ENCODE peak calls at places on chromosomes 13 and 19, in four cellular contexts. S, X, R and K are unnamed samples.

GRCh38 chr13:73168993-73169401 is 110.2 kb downstream of the KLF5 start:
- DNase-seq in X (no peak), R (no peak), S (no peak), K (no peak)

GRCh38 chr13:47175172-47175806 is 278.4 kb upstream of the HTR2A start:
- DNase-seq in R (no peak), X (no peak), S (peak), K (no peak)

GRCh38 chr13:28273919-28274318 is 135.6 kb downstream of the PAN3 start:
- DNase-seq in S (no peak), X (no peak), R (peak), K (no peak)

GRCh38 chr19:50679177-50680125 is 30.2 kb downstream of the C19orf81 start:
- DNase-seq in X (peak), S (peak), R (no peak), K (no peak)

GRCh38 chr13:100089633-100090032 is 740 bp downstream of the PCCA start:
- DNase-seq in X (no peak), S (no peak), R (no peak), K (no peak)

GRCh38 chr19:33064778-33065550 is at the start of gene RHPN2:
- DNase-seq in S (peak), R (no peak), X (peak), K (no peak)

GRCh38 chr13:80881495-80882482 is 540.9 kb upstream of the SPRY2 start:
- DNase-seq in X (no peak), S (peak), R (no peak), K (no peak)

GRCh38 chr19:19385900-19386339 is 19.6 kb upstream of the GATAD2A start:
- DNase-seq in R (no peak), X (peak), S (no peak), K (no peak)

GRCh38 chr13:20160346-20161274 is at the start of gene GJA3:
- DNase-seq in S (peak), X (peak), R (no peak), K (no peak)

GRCh38 chr13:89066868-89067466 is 1395.8 kb downstream of the SLITRK5 start:
- DNase-seq in S (no peak), X (no peak), R (peak), K (peak)

GRCh38 chr19:13766095-13766481 is 1.8 kb downstream of the MRI1 start:
- DNase-seq in R (no peak), X (no peak), S (no peak), K (no peak)

GRCh38 chr19:38852231-38853044 is 2.7 kb upstream of the HNRNPL start:
- DNase-seq in X (peak), R (no peak), S (peak), K (no peak)

GRCh38 chr19:38034153-38034835 is 127.3 kb downstream of the SIPA1L3 start:
- DNase-seq in R (no peak), S (no peak), X (no peak), K (no peak)

GRCh38 chr19:42273407-42274064 is 4.5 kb downstream of the CIC start:
- DNase-seq in X (no peak), R (no peak), S (no peak), K (no peak)

GRCh38 chr13:34116651-34117050 is 298.7 kb downstream of the RFC3 start:
- DNase-seq in X (no peak), S (no peak), R (no peak), K (no peak)

GRCh38 chr19:55391702-55392615 is 6.2 kb downstream of the RPL28 start:
- DNase-seq in R (no peak), S (no peak), X (no peak), K (no peak)

GRCh38 chr19:1001538-1002166 is 1.4 kb downstream of the GRIN3B start:
- DNase-seq in R (no peak), X (no peak), S (no peak), K (no peak)

GRCh38 chr19:679418-680286 is 3.5 kb downstream of the FSTL3 start:
- DNase-seq in S (peak), X (peak), R (no peak), K (no peak)

GRCh38 chr13:40271931-40272775 is 394.3 kb downstream of the FOXO1 start:
- DNase-seq in R (no peak), X (peak), S (peak), K (peak)

GRCh38 chr19:28744943-28745342 is 468.0 kb downstream of the UQCRFS1 start:
- DNase-seq in X (no peak), S (no peak), R (no peak), K (no peak)